ENCODE peak calls at places on chromosomes 2 and 18, in seven cellular contexts. V is thyroid gland, U is colonic mucosa, I is neural crest cell, X is GM10248, A is WTC11, B is A549. H is an unnamed sample.

GRCh38 chr2:208546107-208546506 is 139.5 kb downstream of the PTH2R start:
- DNase-seq in V (no peak), A (no peak), B (no peak), U (no peak), I (no peak), X (no peak), H (no peak)

GRCh38 chr2:172449916-172450550 is 22.6 kb downstream of the ITGA6 start:
- DNase-seq in B (no peak), A (no peak), I (no peak), U (peak; percentile 17), V (no peak), X (no peak), H (no peak)

GRCh38 chr2:119195887-119196286 is 27.7 kb upstream of the STEAP3 start:
- DNase-seq in A (no peak), X (no peak), I (no peak), V (no peak), B (no peak), U (no peak), H (no peak)

GRCh38 chr2:237696471-237696870 is 69.1 kb downstream of the LRRFIP1 start:
- DNase-seq in X (no peak), V (peak; percentile 36), A (no peak), I (no peak), U (no peak), B (no peak), H (no peak)

GRCh38 chr2:202193881-202194353 is 44.5 kb downstream of the SUMO1 start:
- DNase-seq in V (no peak), I (no peak), X (no peak), B (no peak), A (no peak), U (no peak), H (no peak)

GRCh38 chr2:19989342-19989680 is 594 bp downstream of the WDR35 start:
- DNase-seq in A (no peak), I (no peak), U (no peak), B (no peak), X (no peak), V (no peak), H (no peak)

GRCh38 chr18:58225101-58225500 is 181.1 kb downstream of the NEDD4L start:
- DNase-seq in U (no peak), V (peak; percentile 37), A (no peak), I (no peak), X (peak; percentile 67), B (no peak), H (no peak)

GRCh38 chr2:42809131-42809875 is 16.9 kb upstream of the HAAO start:
- DNase-seq in V (peak; percentile 33), I (no peak), A (no peak), X (no peak), U (peak; percentile 47), B (no peak), H (no peak)

GRCh38 chr2:69619725-69620124 is 23.8 kb downstream of the AAK1 start:
- DNase-seq in B (no peak), U (no peak), X (no peak), V (peak; percentile 35), I (no peak), A (no peak), H (no peak)

GRCh38 chr2:161586517-161587167 is 37.6 kb upstream of the SLC4A10 start:
- DNase-seq in V (no peak), X (no peak), U (no peak), A (no peak), I (no peak), B (peak; percentile 18), H (no peak)

GRCh38 chr2:209431701-209432100 is 7.9 kb downstream of the MAP2 start:
- DNase-seq in I (no peak), U (no peak), V (no peak), X (no peak), A (no peak), B (no peak), H (no peak)

GRCh38 chr2:238019962-238020361 is 40.8 kb upstream of the SCLY start:
- DNase-seq in U (no peak), B (no peak), A (no peak), I (no peak), X (no peak), V (no peak), H (peak; percentile 54)

GRCh38 chr18:8525692-8526091 is 83.5 kb upstream of the RAB12 start:
- DNase-seq in V (no peak), U (no peak), B (no peak), A (peak; percentile 63), I (peak; percentile 14), X (no peak), H (peak; percentile 68)

GRCh38 chr2:215454519-215454918 is 18.7 kb upstream of the FN1 start:
- DNase-seq in I (no peak), B (peak; percentile 42), A (no peak), X (peak; percentile 31), U (no peak), V (no peak), H (no peak)

GRCh38 chr2:20604957-20605381 is 45.9 kb downstream of the HS1BP3 start:
- DNase-seq in V (no peak), U (no peak), B (no peak), X (no peak), A (no peak), I (no peak), H (no peak)

GRCh38 chr2:120990451-120990871 is 254.8 kb downstream of the GLI2 start:
- DNase-seq in X (no peak), I (no peak), B (no peak), A (no peak), V (no peak), U (no peak), H (no peak)

GRCh38 chr18:51236225-51236624 is 38.7 kb upstream of the MEX3C start:
- DNase-seq in I (no peak), U (no peak), X (no peak), A (no peak), V (no peak), B (peak; percentile 76), H (no peak)

GRCh38 chr2:134402385-134402784 is 148.5 kb downstream of the MGAT5 start:
- DNase-seq in I (no peak), U (no peak), B (no peak), V (no peak), A (no peak), X (no peak), H (no peak)

GRCh38 chr2:60998628-60999545 is 18.6 kb upstream of the PEX13 start:
- DNase-seq in I (no peak), A (no peak), X (peak; percentile 54), U (no peak), V (no peak), B (peak; percentile 67), H (no peak)

GRCh38 chr2:151260492-151261239 is 997 bp downstream of the RBM43 start:
- DNase-seq in U (no peak), X (no peak), B (no peak), I (no peak), A (no peak), V (no peak), H (no peak)

GRCh38 chr2:213149332-213149875 is 2.0 kb downstream of the IKZF2 start:
- DNase-seq in X (no peak), U (no peak), I (no peak), V (no peak), B (no peak), A (no peak), H (no peak)
- TF ChIP-seq CTCF in X (peak; percentile 33), U (no peak), I (peak; percentile 21), V (no peak), B (no peak), A (no peak), H (peak; percentile 41)

GRCh38 chr2:46170011-46170410 is 127.2 kb upstream of the EPAS1 start:
- DNase-seq in X (no peak), A (no peak), B (no peak), I (no peak), U (no peak), V (no peak), H (no peak)

GRCh38 chr2:46167924-46168323 is 129.3 kb upstream of the EPAS1 start:
- DNase-seq in X (no peak), I (no peak), A (no peak), B (no peak), V (no peak), U (no peak), H (no peak)

GRCh38 chr2:46165916-46166315 is 131.3 kb upstream of the EPAS1 start:
- DNase-seq in B (no peak), V (no peak), U (no peak), I (no peak), A (no peak), X (no peak), H (no peak)

GRCh38 chr2:46169452-46169851 is 127.8 kb upstream of the EPAS1 start:
- DNase-seq in A (no peak), X (no peak), I (no peak), V (no peak), B (no peak), U (no peak), H (no peak)

GRCh38 chr2:46167406-46167805 is 129.8 kb upstream of the EPAS1 start:
- DNase-seq in X (no peak), B (no peak), A (no peak), U (no peak), I (no peak), V (no peak), H (no peak)
- TF ChIP-seq CTCF in X (no peak), B (no peak), A (no peak), U (no peak), I (no peak), V (no peak), H (no peak)

GRCh38 chr2:123811846-123812245 is 213.2 kb upstream of the CNTNAP5 start:
- DNase-seq in A (no peak), X (no peak), V (no peak), U (no peak), I (no peak), B (no peak), H (no peak)

DNA sequence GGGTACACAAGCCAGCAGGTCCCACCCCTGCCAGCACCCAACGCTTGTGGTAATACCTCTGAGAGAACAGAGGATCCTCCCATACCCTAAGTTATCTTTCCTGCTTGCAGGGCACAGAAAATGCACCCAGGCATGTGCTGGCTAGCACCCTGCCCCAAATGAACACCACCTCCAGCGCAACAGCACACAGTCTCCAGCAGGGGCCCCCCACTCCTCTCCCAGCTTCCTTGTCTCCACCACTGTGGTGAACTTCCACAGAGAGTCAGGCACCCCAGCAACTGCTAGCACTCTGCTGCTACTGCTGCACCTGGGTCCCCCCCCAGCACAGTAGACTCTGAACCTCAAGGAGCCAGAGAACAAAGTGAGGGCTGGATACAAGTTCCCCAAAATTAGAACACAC is 216.8 kb upstream of the CNTNAP5 start:
- DNase-seq in V (no peak), B (no peak), I (no peak), A (peak; percentile 48), X (no peak), U (no peak), H (no peak)
- TF ChIP-seq CTCF in V (no peak), B (no peak), I (no peak), A (peak; percentile 61), X (no peak), U (no peak), H (no peak)

GRCh38 chr2:68362069-68362468 is 3.0 kb upstream of the PLEK start:
- DNase-seq in X (peak; percentile 73), V (peak; percentile 67), B (peak; percentile 81), I (peak; percentile 56), U (peak; percentile 73), A (peak; percentile 65), H (no peak)

GRCh38 chr2:68357608-68358337 is 7.3 kb upstream of the PLEK start:
- DNase-seq in X (peak; percentile 60), B (peak; percentile 67), I (no peak), U (no peak), A (peak; percentile 60), V (no peak), H (no peak)

GRCh38 chr2:68356599-68357239 is 8.4 kb upstream of the PLEK start:
- DNase-seq in X (no peak), V (no peak), B (no peak), A (no peak), U (no peak), I (no peak), H (no peak)

GRCh38 chr2:68362749-68363148 is 2.3 kb upstream of the PLEK start:
- DNase-seq in I (no peak), B (no peak), A (no peak), X (no peak), U (no peak), V (no peak), H (no peak)

GRCh38 chr2:68359889-68360288 is 5.2 kb upstream of the PLEK start:
- DNase-seq in A (no peak), X (no peak), B (no peak), I (no peak), U (no peak), V (no peak), H (no peak)
- TF ChIP-seq CTCF in A (no peak), X (no peak), B (no peak), I (peak; percentile 36), U (no peak), V (no peak), H (no peak)